ENCODE peak calls at places on chromosomes 3 and 15, in seven cellular contexts. C, J, R, B, Y, G and T are unnamed samples.

GRCh38 chr3:125051715-125052581 is 3.8 kb downstream of the HEG1 start:
- DNase-seq in R (no peak), Y (peak), G (peak), C (peak), B (peak), J (peak), T (no peak)

GRCh38 chr15:92438471-92438870 is 44.8 kb downstream of the ST8SIA2 start:
- DNase-seq in G (no peak), C (no peak), R (no peak), J (no peak), B (no peak), Y (no peak), T (no peak)

GRCh38 chr3:184685646-184686045 is 26.2 kb downstream of the MAGEF1 start:
- DNase-seq in C (no peak), B (no peak), G (no peak), Y (no peak), J (no peak), R (no peak), T (no peak)

GRCh38 chr3:172517859-172518466 is 5.3 kb downstream of the TNFSF10 start:
- DNase-seq in C (no peak), G (no peak), Y (no peak), J (no peak), R (no peak), B (no peak), T (no peak)

GRCh38 chr15:51629612-51630011 is 7.0 kb upstream of the DMXL2 start:
- DNase-seq in G (no peak), R (no peak), Y (no peak), B (no peak), J (no peak), C (no peak), T (no peak)

GRCh38 chr3:30989266-30989799 is 94.9 kb upstream of the GADL1 start:
- DNase-seq in J (no peak), G (no peak), R (no peak), C (no peak), B (no peak), Y (no peak), T (no peak)

GRCh38 chr15:58873267-58873666 is 60.2 kb downstream of the SLTM start:
- DNase-seq in C (no peak), B (no peak), R (no peak), J (no peak), G (no peak), Y (no peak), T (no peak)

GRCh38 chr3:152459572-152459971 is 190.8 kb downstream of the MBNL1 start:
- DNase-seq in R (no peak), J (no peak), B (no peak), G (no peak), C (no peak), Y (no peak), T (no peak)

GRCh38 chr15:93088981-93089854 is at the start of gene RGMA:
- DNase-seq in G (no peak), Y (peak), B (no peak), J (no peak), C (no peak), R (no peak), T (no peak)

GRCh38 chr3:112498916-112499315 is 356 bp downstream of the BTLA start:
- DNase-seq in Y (no peak), B (no peak), G (no peak), J (no peak), R (no peak), C (no peak), T (no peak)

GRCh38 chr3:57397175-57398026 is 104.9 kb upstream of the ASB14 start:
- DNase-seq in R (no peak), G (peak), Y (no peak), C (peak), J (peak), B (no peak), T (no peak)

GRCh38 chr3:47799733-47800132 is 3.2 kb upstream of the DHX30 start:
- DNase-seq in R (no peak), J (no peak), G (no peak), B (no peak), C (no peak), Y (no peak), T (no peak)

GRCh38 chr3:190150681-190151080 is 30.0 kb upstream of the P3H2 start:
- DNase-seq in J (no peak), G (no peak), R (no peak), C (no peak), Y (no peak), B (no peak), T (no peak)

GRCh38 chr3:36182024-36182423 is 198.3 kb upstream of the STAC start:
- DNase-seq in G (no peak), J (no peak), R (no peak), C (no peak), B (no peak), Y (no peak), T (no peak)

GRCh38 chr3:47012342-47013230 is 33.1 kb downstream of the NBEAL2 start:
- DNase-seq in R (no peak), G (no peak), J (no peak), B (no peak), C (no peak), Y (no peak), T (no peak)

GRCh38 chr3:7576506-7576905 is 715.6 kb downstream of the GRM7 start:
- DNase-seq in Y (no peak), R (no peak), G (no peak), C (no peak), J (no peak), B (no peak), T (no peak)

GRCh38 chr3:62372621-62373041 is 719 bp downstream of the FEZF2 start:
- DNase-seq in G (no peak), B (no peak), J (no peak), C (no peak), Y (no peak), R (no peak), T (no peak)

GRCh38 chr3:197749601-197750395 is at the start of gene FYTTD1:
- DNase-seq in J (peak), B (peak), R (peak), Y (peak), G (peak), C (peak), T (peak)

GRCh38 chr3:25572336-25572735 is 92.4 kb downstream of the TOP2B start:
- DNase-seq in G (no peak), C (no peak), J (no peak), R (no peak), Y (no peak), B (no peak), T (no peak)

GRCh38 chr3:16741103-16741758 is 136.0 kb upstream of the DAZL start:
- DNase-seq in Y (peak), R (no peak), C (no peak), G (no peak), J (no peak), B (no peak), T (no peak)

GRCh38 chr3:6526861-6527260 is 334.1 kb upstream of the GRM7 start:
- DNase-seq in Y (no peak), R (no peak), G (no peak), J (no peak), C (no peak), B (no peak), T (no peak)

GRCh38 chr3:129893616-129894070 is at the start of gene TMCC1:
- DNase-seq in R (peak), Y (peak), J (peak), C (peak), G (peak), B (peak), T (peak)

GRCh38 chr3:117074833-117075232 is 365.3 kb downstream of the TUSC7 start:
- DNase-seq in Y (no peak), J (no peak), G (no peak), C (no peak), B (no peak), R (no peak), T (no peak)

GRCh38 chr3:181709537-181710279 is 2.0 kb upstream of the SOX2 start:
- DNase-seq in C (peak), J (peak), G (no peak), B (no peak), R (no peak), Y (peak), T (no peak)

GRCh38 chr3:44318929-44319328 is 19.6 kb upstream of the TCAIM start:
- DNase-seq in Y (no peak), B (no peak), G (no peak), C (no peak), R (no peak), J (no peak), T (no peak)

GRCh38 chr15:72116680-72117447 is 1.1 kb downstream of the MYO9A start:
- DNase-seq in B (no peak), R (no peak), C (peak), G (no peak), Y (peak), J (peak), T (no peak)

GRCh38 chr3:144052275-144052674 is 80.7 kb downstream of the DIPK2A start:
- DNase-seq in G (no peak), Y (no peak), C (no peak), J (no peak), R (no peak), B (no peak), T (no peak)

GRCh38 chr3:81444817-81445460 is 316.5 kb downstream of the GBE1 start:
- DNase-seq in B (no peak), J (no peak), Y (no peak), C (no peak), R (no peak), G (no peak), T (no peak)

GRCh38 chr3:182342252-182342651 is 451.1 kb upstream of the ATP11B start:
- DNase-seq in B (no peak), R (no peak), Y (no peak), G (no peak), C (no peak), J (no peak), T (no peak)

GRCh38 chr3:99997293-99997692 is 117.0 kb downstream of the FILIP1L start:
- DNase-seq in J (no peak), C (no peak), B (no peak), R (no peak), Y (no peak), G (no peak), T (no peak)

GRCh38 chr15:89837134-89837829 is 22.6 kb upstream of the ANPEP start:
- DNase-seq in C (no peak), B (no peak), J (no peak), R (no peak), Y (no peak), G (no peak), T (no peak)

GRCh38 chr3:48723725-48724124 is 6.7 kb upstream of the IP6K2 start:
- DNase-seq in J (no peak), Y (no peak), G (no peak), C (no peak), R (no peak), B (no peak), T (no peak)

GRCh38 chr15:39304201-39304841 is 276.6 kb upstream of the THBS1 start:
- DNase-seq in Y (no peak), G (no peak), J (no peak), R (no peak), B (no peak), C (no peak), T (no peak)

GRCh38 chr3:71154846-71155245 is 428.7 kb downstream of the FOXP1 start:
- DNase-seq in C (no peak), B (no peak), Y (no peak), G (no peak), R (no peak), J (no peak), T (no peak)

GRCh38 chr3:32557640-32558352 is 12.9 kb downstream of the DYNC1LI1 start:
- DNase-seq in R (no peak), B (no peak), C (no peak), J (no peak), Y (no peak), G (no peak), T (no peak)

GRCh38 chr15:36409819-36410218 is 169.6 kb upstream of the CDIN1 start:
- DNase-seq in C (no peak), Y (no peak), G (no peak), J (no peak), R (no peak), B (no peak), T (no peak)

GRCh38 chr3:44477312-44478030 is at the start of gene ZNF445:
- DNase-seq in Y (peak), C (peak), R (no peak), B (peak), J (peak), G (peak), T (peak)

GRCh38 chr3:149657796-149658443 is at the start of gene WWTR1:
- DNase-seq in B (peak), Y (peak), G (peak), J (peak), C (peak), R (peak), T (peak)
- TF ChIP-seq POLR2A in B (peak), Y (peak), G (no peak), J (peak), C (peak), R (no peak), T (peak)

DNA sequence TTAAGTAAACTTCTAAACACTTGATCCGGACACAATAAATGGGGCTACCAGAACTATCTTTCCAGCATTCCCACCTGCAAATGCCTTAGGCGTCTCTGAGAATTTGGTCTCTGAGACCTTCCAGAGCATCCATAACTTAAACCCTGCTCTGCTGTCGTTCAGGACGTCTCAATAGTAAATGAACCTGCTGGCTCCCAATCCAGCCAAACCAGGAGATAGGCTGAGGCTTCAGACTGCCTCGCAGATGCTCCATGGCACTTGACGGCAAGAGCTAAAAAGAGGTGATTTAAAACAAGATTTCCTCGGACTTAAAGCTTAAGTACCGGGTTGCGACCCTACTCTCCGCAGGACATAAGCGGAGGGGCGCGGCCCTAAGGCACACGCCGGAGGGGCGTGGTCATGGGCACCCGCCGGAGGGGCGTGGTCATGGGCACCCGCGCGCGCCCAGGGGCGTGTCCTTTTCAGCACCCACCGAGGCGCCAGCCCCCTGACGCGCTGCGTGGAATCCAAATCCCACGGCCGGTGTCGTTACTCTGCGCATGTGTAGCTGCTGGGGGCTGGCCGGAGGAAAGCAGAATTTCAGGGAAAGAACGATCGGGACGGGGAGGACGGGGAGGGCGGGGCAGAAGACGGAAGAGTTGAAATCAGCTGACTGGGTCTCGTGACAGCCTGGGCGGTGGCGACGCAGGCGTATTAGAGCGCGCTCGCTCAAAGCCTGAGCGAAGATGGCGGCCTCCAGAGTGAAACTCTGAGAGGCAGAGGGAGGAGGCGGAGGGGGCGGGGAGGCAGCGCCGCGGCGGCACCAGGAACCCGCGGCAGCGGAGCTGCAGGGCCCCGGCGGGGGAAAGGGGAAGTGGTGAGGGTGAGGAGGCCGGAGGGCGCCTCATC is at the start of gene DNAJC13:
- DNase-seq in J (peak), B (peak), G (peak), Y (peak), R (peak), C (peak), T (peak)
- TF ChIP-seq POLR2A in J (peak), B (peak), G (no peak), Y (peak), R (no peak), C (peak), T (no peak)

GRCh38 chr15:65805019-65805738 is 13.1 kb upstream of the DENND4A start:
- DNase-seq in B (no peak), Y (no peak), J (no peak), G (no peak), R (no peak), C (no peak), T (no peak)
- TF ChIP-seq POLR2A in B (no peak), Y (no peak), J (no peak), G (no peak), R (no peak), C (no peak), T (no peak)

DNA sequence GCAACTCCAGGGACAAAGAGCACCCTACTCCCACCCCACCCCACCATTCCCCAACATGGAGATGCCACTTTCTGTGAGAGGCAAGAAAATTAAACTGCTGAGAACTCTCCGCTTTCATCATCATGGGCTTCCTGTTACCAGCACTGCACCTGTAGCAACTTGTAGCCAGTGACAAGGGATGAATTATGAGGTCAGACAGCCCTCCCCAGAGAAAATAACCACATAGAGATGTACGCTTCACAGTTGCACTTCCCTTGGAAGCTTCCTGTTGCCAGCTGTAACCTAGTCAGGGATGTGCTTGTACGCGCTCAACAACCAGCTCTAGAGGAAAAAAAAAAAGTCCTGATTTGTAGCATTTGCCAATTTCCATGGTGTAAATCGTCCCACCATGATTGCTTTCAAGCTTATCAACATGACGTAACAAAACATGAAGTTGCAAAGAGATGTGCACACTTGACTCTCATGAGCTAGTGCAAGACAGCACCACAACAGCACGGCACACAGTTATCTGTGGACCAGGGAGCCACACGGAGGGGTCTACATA is 145.4 kb downstream of the RAB11A start:
- DNase-seq in B (no peak), R (no peak), Y (no peak), G (no peak), C (no peak), J (no peak), T (no peak)
- TF ChIP-seq POLR2A in B (no peak), R (no peak), Y (no peak), G (no peak), C (no peak), J (no peak), T (no peak)

GRCh38 chr3:13850161-13850945 is 29.5 kb downstream of the WNT7A start:
- DNase-seq in J (no peak), C (no peak), R (no peak), G (no peak), B (no peak), Y (no peak), T (no peak)
- TF ChIP-seq POLR2A in J (no peak), C (no peak), R (no peak), G (no peak), B (no peak), Y (no peak), T (no peak)

GRCh38 chr3:108091498-108092259 is 848 bp upstream of the CD47 start:
- DNase-seq in R (no peak), G (no peak), B (no peak), C (peak), Y (no peak), J (no peak), T (no peak)

GRCh38 chr3:108090066-108090700 is 648 bp downstream of the CD47 start:
- DNase-seq in B (no peak), R (no peak), C (peak), G (no peak), J (peak), Y (peak), T (no peak)

GRCh38 chr3:108089544-108089943 is 1.3 kb downstream of the CD47 start:
- DNase-seq in C (no peak), G (no peak), J (no peak), R (no peak), B (no peak), Y (no peak), T (no peak)

GRCh38 chr3:108092556-108092955 is 1.7 kb upstream of the CD47 start:
- DNase-seq in G (no peak), R (no peak), B (no peak), C (no peak), Y (no peak), J (no peak), T (no peak)

GRCh38 chr3:108090701-108091497 is at the start of gene CD47:
- DNase-seq in C (peak), G (peak), Y (peak), B (peak), J (peak), R (peak), T (peak)
- TF ChIP-seq POLR2A in C (peak), G (peak), Y (no peak), B (peak), J (peak), R (no peak), T (peak)

GRCh38 chr15:82046668-82047492 is 1.1 kb upstream of the MEX3B start:
- DNase-seq in B (peak), R (peak), C (peak), G (peak), Y (peak), J (peak), T (peak)
- TF ChIP-seq POLR2A in B (peak), R (no peak), C (peak), G (no peak), Y (peak), J (no peak), T (peak)